ENCODE peak calls at places on chromosomes 13 and 19, in seven cellular contexts. One of them, this sample, is unnamed.

GRCh38 chr13:74250738-74251190 is 116.6 kb upstream of the KLF12 start:
- DNase-seq in neural progenitor cell: no peak
- DNase-seq in fibroblast of lung: peak; percentile 42
- DNase-seq in left lung: no peak
- DNase-seq in HCT116: no peak
- DNase-seq in thoracic aorta: no peak
- DNase-seq in aorta: no peak
- DNase-seq in this sample: no peak

GRCh38 chr13:73938375-73939070 is 195.7 kb downstream of the KLF12 start:
- DNase-seq in neural progenitor cell: no peak
- DNase-seq in fibroblast of lung: peak; percentile 84
- DNase-seq in left lung: no peak
- DNase-seq in HCT116: peak; percentile 18
- DNase-seq in thoracic aorta: no peak
- DNase-seq in aorta: no peak
- DNase-seq in this sample: no peak

GRCh38 chr19:9140159-9140874 is at the start of gene ZNF317:
- DNase-seq in neural progenitor cell: peak; percentile 97
- DNase-seq in fibroblast of lung: peak; percentile 92
- DNase-seq in left lung: peak; percentile 92
- DNase-seq in HCT116: peak; percentile 84
- DNase-seq in thoracic aorta: peak; percentile 94
- DNase-seq in aorta: peak; percentile 96
- DNase-seq in this sample: peak; percentile 78

GRCh38 chr19:34184880-34185491 is 12.7 kb downstream of the LSM14A start:
- DNase-seq in neural progenitor cell: no peak
- DNase-seq in fibroblast of lung: peak; percentile 25
- DNase-seq in left lung: no peak
- DNase-seq in HCT116: no peak
- DNase-seq in thoracic aorta: no peak
- DNase-seq in aorta: no peak
- DNase-seq in this sample: no peak

GRCh38 chr13:46339035-46339666 is 47.9 kb downstream of the RUBCNL start:
- DNase-seq in neural progenitor cell: no peak
- DNase-seq in fibroblast of lung: peak; percentile 27
- DNase-seq in left lung: no peak
- DNase-seq in HCT116: no peak
- DNase-seq in thoracic aorta: no peak
- DNase-seq in aorta: peak; percentile 72
- DNase-seq in this sample: no peak

GRCh38 chr13:114261328-114261965 is 20.0 kb upstream of the UPF3A start:
- DNase-seq in neural progenitor cell: no peak
- DNase-seq in fibroblast of lung: no peak
- DNase-seq in left lung: no peak
- DNase-seq in HCT116: no peak
- DNase-seq in thoracic aorta: no peak
- DNase-seq in aorta: no peak
- DNase-seq in this sample: no peak

GRCh38 chr19:53511933-53512374 is 26.0 kb upstream of the ZNF331 start:
- DNase-seq in neural progenitor cell: peak; percentile 84
- DNase-seq in fibroblast of lung: peak; percentile 49
- DNase-seq in left lung: no peak
- DNase-seq in HCT116: peak; percentile 7
- DNase-seq in thoracic aorta: no peak
- DNase-seq in aorta: peak; percentile 65
- DNase-seq in this sample: peak; percentile 71

GRCh38 chr19:54521860-54522513 is 19.4 kb downstream of the LAIR2 start:
- DNase-seq in neural progenitor cell: no peak
- DNase-seq in fibroblast of lung: no peak
- DNase-seq in left lung: no peak
- DNase-seq in HCT116: no peak
- DNase-seq in thoracic aorta: no peak
- DNase-seq in aorta: no peak
- DNase-seq in this sample: no peak

GRCh38 chr19:3851254-3852176 is 17.3 kb downstream of the ZFR2 start:
- DNase-seq in neural progenitor cell: no peak
- DNase-seq in fibroblast of lung: peak; percentile 3
- DNase-seq in left lung: no peak
- DNase-seq in HCT116: peak; percentile 39
- DNase-seq in thoracic aorta: no peak
- DNase-seq in aorta: no peak
- DNase-seq in this sample: no peak

GRCh38 chr13:51585696-51586095 is 1.4 kb downstream of the WDFY2 start:
- DNase-seq in neural progenitor cell: no peak
- DNase-seq in fibroblast of lung: no peak
- DNase-seq in left lung: no peak
- DNase-seq in HCT116: no peak
- DNase-seq in thoracic aorta: no peak
- DNase-seq in aorta: no peak
- DNase-seq in this sample: no peak
- H3K27ac ChIP-seq in neural progenitor cell: no peak overlapping the region
- H3K27ac ChIP-seq in fibroblast of lung: peak overlapping the region; percentile 84
- H3K27ac ChIP-seq in left lung: peak overlapping the region; percentile 92
- H3K27ac ChIP-seq in HCT116: no peak overlapping the region
- H3K27ac ChIP-seq in thoracic aorta: peak overlapping the region; percentile 87
- H3K27ac ChIP-seq in aorta: no peak overlapping the region
- H3K27ac ChIP-seq in this sample: no peak overlapping the region

DNA sequence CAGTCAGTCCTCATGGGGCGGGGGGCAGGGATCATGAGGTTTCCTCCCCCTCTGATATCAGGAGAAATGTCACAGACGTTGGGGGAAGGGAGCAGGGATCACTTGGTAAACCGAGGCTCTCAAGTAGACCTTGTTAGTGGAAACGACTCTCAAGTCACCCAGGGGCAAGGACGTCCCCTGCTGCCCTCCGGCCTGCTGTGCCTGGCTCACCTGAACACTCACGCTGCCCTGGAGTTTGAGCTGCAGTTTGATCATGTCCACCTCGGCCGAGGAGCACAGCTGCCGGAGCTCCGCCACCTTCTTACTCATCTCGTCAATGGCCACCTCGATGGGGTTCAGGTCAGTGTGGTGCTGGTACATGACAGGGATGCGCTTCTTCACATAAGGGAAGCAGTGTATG is 47.6 kb upstream of the SLC15A1 start:
- DNase-seq in neural progenitor cell: no peak
- DNase-seq in fibroblast of lung: no peak
- DNase-seq in left lung: no peak
- DNase-seq in HCT116: no peak
- DNase-seq in thoracic aorta: no peak
- DNase-seq in aorta: no peak
- DNase-seq in this sample: no peak
- H3K36me3 ChIP-seq in neural progenitor cell: no peaks in the 10 kb centered on the region
- H3K36me3 ChIP-seq in fibroblast of lung: no peaks in the 10 kb centered on the region
- H3K36me3 ChIP-seq in left lung: peaks cover 82% of the 10 kb centered on the region
- H3K36me3 ChIP-seq in HCT116: no peaks in the 10 kb centered on the region
- H3K36me3 ChIP-seq in thoracic aorta: peaks cover 7% of the 10 kb centered on the region
- H3K36me3 ChIP-seq in aorta: peaks cover 2% of the 10 kb centered on the region
- H3K36me3 ChIP-seq in this sample: no peaks in the 10 kb centered on the region

GRCh38 chr19:41623360-41623759 is 3.5 kb downstream of the CEACAM4 start:
- DNase-seq in neural progenitor cell: no peak
- DNase-seq in fibroblast of lung: no peak
- DNase-seq in left lung: no peak
- DNase-seq in HCT116: no peak
- DNase-seq in thoracic aorta: no peak
- DNase-seq in aorta: no peak
- DNase-seq in this sample: no peak

GRCh38 chr19:41624515-41624914 is 2.4 kb downstream of the CEACAM4 start:
- DNase-seq in neural progenitor cell: no peak
- DNase-seq in fibroblast of lung: no peak
- DNase-seq in left lung: no peak
- DNase-seq in HCT116: no peak
- DNase-seq in thoracic aorta: no peak
- DNase-seq in aorta: no peak
- DNase-seq in this sample: no peak

GRCh38 chr19:41627966-41628675 is 1.2 kb upstream of the CEACAM4 start:
- DNase-seq in neural progenitor cell: no peak
- DNase-seq in fibroblast of lung: no peak
- DNase-seq in left lung: no peak
- DNase-seq in HCT116: no peak
- DNase-seq in thoracic aorta: no peak
- DNase-seq in aorta: no peak
- DNase-seq in this sample: no peak

GRCh38 chr19:41626877-41627276 is at the start of gene CEACAM4:
- DNase-seq in neural progenitor cell: no peak
- DNase-seq in fibroblast of lung: no peak
- DNase-seq in left lung: peak; percentile 92
- DNase-seq in HCT116: no peak
- DNase-seq in thoracic aorta: no peak
- DNase-seq in aorta: peak; percentile 72
- DNase-seq in this sample: no peak

GRCh38 chr19:41626278-41626677 is 596 bp downstream of the CEACAM4 start:
- DNase-seq in neural progenitor cell: no peak
- DNase-seq in fibroblast of lung: no peak
- DNase-seq in left lung: no peak
- DNase-seq in HCT116: no peak
- DNase-seq in thoracic aorta: no peak
- DNase-seq in aorta: no peak
- DNase-seq in this sample: no peak
- H3K27me3 ChIP-seq in neural progenitor cell: no peaks in the 10 kb centered on the region
- H3K27me3 ChIP-seq in fibroblast of lung: no peaks in the 10 kb centered on the region
- H3K27me3 ChIP-seq in left lung: no peaks in the 10 kb centered on the region
- H3K27me3 ChIP-seq in HCT116: peaks cover 70% of the 10 kb centered on the region
- H3K27me3 ChIP-seq in thoracic aorta: no peaks in the 10 kb centered on the region
- H3K27me3 ChIP-seq in aorta: no peaks in the 10 kb centered on the region
- H3K27me3 ChIP-seq in this sample: no peaks in the 10 kb centered on the region

GRCh38 chr19:35734273-35734672 is 8.0 kb downstream of the IGFLR1 start:
- DNase-seq in neural progenitor cell: no peak
- DNase-seq in fibroblast of lung: no peak
- DNase-seq in left lung: no peak
- DNase-seq in HCT116: no peak
- DNase-seq in thoracic aorta: no peak
- DNase-seq in aorta: no peak
- DNase-seq in this sample: no peak
- H3K27ac ChIP-seq in neural progenitor cell: no peak overlapping the region
- H3K27ac ChIP-seq in fibroblast of lung: no peak overlapping the region
- H3K27ac ChIP-seq in left lung: no peak overlapping the region
- H3K27ac ChIP-seq in HCT116: no peak overlapping the region
- H3K27ac ChIP-seq in thoracic aorta: no peak overlapping the region
- H3K27ac ChIP-seq in aorta: no peak overlapping the region
- H3K27ac ChIP-seq in this sample: no peak overlapping the region

GRCh38 chr13:99227331-99227900 is 26.8 kb downstream of the UBAC2 start:
- DNase-seq in neural progenitor cell: no peak
- DNase-seq in fibroblast of lung: no peak
- DNase-seq in left lung: no peak
- DNase-seq in HCT116: no peak
- DNase-seq in thoracic aorta: no peak
- DNase-seq in aorta: no peak
- DNase-seq in this sample: no peak

GRCh38 chr13:99226493-99226892 is 25.8 kb downstream of the UBAC2 start:
- DNase-seq in neural progenitor cell: no peak
- DNase-seq in fibroblast of lung: peak; percentile 22
- DNase-seq in left lung: no peak
- DNase-seq in HCT116: no peak
- DNase-seq in thoracic aorta: no peak
- DNase-seq in aorta: no peak
- DNase-seq in this sample: no peak

GRCh38 chr13:99227909-99228688 is 27.4 kb downstream of the UBAC2 start:
- DNase-seq in neural progenitor cell: no peak
- DNase-seq in fibroblast of lung: no peak
- DNase-seq in left lung: no peak
- DNase-seq in HCT116: no peak
- DNase-seq in thoracic aorta: no peak
- DNase-seq in aorta: peak; percentile 61
- DNase-seq in this sample: no peak

GRCh38 chr13:99230991-99231390 is 27.2 kb downstream of the GPR18 start:
- DNase-seq in neural progenitor cell: no peak
- DNase-seq in fibroblast of lung: no peak
- DNase-seq in left lung: no peak
- DNase-seq in HCT116: no peak
- DNase-seq in thoracic aorta: no peak
- DNase-seq in aorta: no peak
- DNase-seq in this sample: no peak

GRCh38 chr13:99228737-99229691 is 28.4 kb downstream of the UBAC2 start:
- DNase-seq in neural progenitor cell: no peak
- DNase-seq in fibroblast of lung: peak; percentile 36
- DNase-seq in left lung: no peak
- DNase-seq in HCT116: no peak
- DNase-seq in thoracic aorta: no peak
- DNase-seq in aorta: no peak
- DNase-seq in this sample: no peak
- H3K36me3 ChIP-seq in neural progenitor cell: no peaks in the 10 kb centered on the region
- H3K36me3 ChIP-seq in fibroblast of lung: no peaks in the 10 kb centered on the region
- H3K36me3 ChIP-seq in left lung: no peaks in the 10 kb centered on the region
- H3K36me3 ChIP-seq in HCT116: no peaks in the 10 kb centered on the region
- H3K36me3 ChIP-seq in thoracic aorta: no peaks in the 10 kb centered on the region
- H3K36me3 ChIP-seq in aorta: no peaks in the 10 kb centered on the region
- H3K36me3 ChIP-seq in this sample: no peaks in the 10 kb centered on the region

This sample was measured in iPS DF 6.9.